ENCODE peak calls at places on chromosomes 2 and 18, in four cellular contexts. One of them, this sample, is unnamed.
A peak's percentile ranks its signal among the peaks of the same experiment; 100 is the strongest.

GRCh38 chr2:188773075-188773474 is 201.1 kb upstream of the COL3A1 start:
- DNase-seq in K562: no peak
- DNase-seq in HEK293T: no peak
- DNase-seq in GM12878: no peak
- DNase-seq in this sample: no peak

GRCh38 chr2:655626-656025 is 21.6 kb downstream of the TMEM18 start:
- DNase-seq in GM12878: no peak
- DNase-seq in HEK293T: no peak
- DNase-seq in K562: no peak
- DNase-seq in this sample: no peak

GRCh38 chr2:204024503-204024902 is 87.9 kb downstream of the ICOS start:
- DNase-seq in HEK293T: peak; percentile 50
- DNase-seq in K562: peak; percentile 11
- DNase-seq in GM12878: no peak
- DNase-seq in this sample: peak; percentile 33

GRCh38 chr2:156340818-156341481 is 8.4 kb upstream of the NR4A2 start:
- DNase-seq in K562: peak; percentile 80
- DNase-seq in GM12878: no peak
- DNase-seq in HEK293T: no peak
- DNase-seq in this sample: no peak

GRCh38 chr18:24274822-24275221 is 122.8 kb downstream of the OSBPL1A start:
- DNase-seq in K562: no peak
- DNase-seq in HEK293T: no peak
- DNase-seq in GM12878: no peak
- DNase-seq in this sample: no peak

GRCh38 chr2:121626777-121627524 is 22.3 kb downstream of the CLASP1 start:
- DNase-seq in GM12878: no peak
- DNase-seq in HEK293T: no peak
- DNase-seq in K562: no peak
- DNase-seq in this sample: no peak

GRCh38 chr18:66495844-66496243 is 108.0 kb downstream of the CDH19 start:
- DNase-seq in GM12878: no peak
- DNase-seq in K562: peak; percentile 8
- DNase-seq in HEK293T: peak; percentile 5
- DNase-seq in this sample: peak; percentile 62

GRCh38 chr18:47545613-47546012 is 294.2 kb upstream of the SKOR2 start:
- DNase-seq in K562: no peak
- DNase-seq in GM12878: no peak
- DNase-seq in HEK293T: no peak
- DNase-seq in this sample: peak; percentile 14

GRCh38 chr2:239930378-239930777 is 94.8 kb downstream of the NDUFA10 start:
- DNase-seq in K562: no peak
- DNase-seq in GM12878: no peak
- DNase-seq in HEK293T: no peak
- DNase-seq in this sample: no peak

GRCh38 chr2:159807183-159808037 is 9.4 kb upstream of the CD302 start:
- DNase-seq in GM12878: no peak
- DNase-seq in HEK293T: peak; percentile 63
- DNase-seq in K562: peak; percentile 75
- DNase-seq in this sample: peak; percentile 76

GRCh38 chr2:222468338-222468737 is 44.0 kb downstream of the SGPP2 start:
- DNase-seq in GM12878: no peak
- DNase-seq in K562: no peak
- DNase-seq in HEK293T: no peak
- DNase-seq in this sample: peak; percentile 27

GRCh38 chr2:226190479-226191252 is 609.0 kb downstream of the IRS1 start:
- DNase-seq in K562: no peak
- DNase-seq in GM12878: no peak
- DNase-seq in HEK293T: no peak
- DNase-seq in this sample: peak; percentile 47

GRCh38 chr18:51053822-51054221 is 23.8 kb downstream of the SMAD4 start:
- DNase-seq in HEK293T: no peak
- DNase-seq in K562: no peak
- DNase-seq in GM12878: no peak
- DNase-seq in this sample: no peak

GRCh38 chr18:35371412-35372195 is 5.5 kb downstream of the ZNF396 start:
- DNase-seq in GM12878: no peak
- DNase-seq in K562: no peak
- DNase-seq in HEK293T: no peak
- DNase-seq in this sample: no peak

DNA sequence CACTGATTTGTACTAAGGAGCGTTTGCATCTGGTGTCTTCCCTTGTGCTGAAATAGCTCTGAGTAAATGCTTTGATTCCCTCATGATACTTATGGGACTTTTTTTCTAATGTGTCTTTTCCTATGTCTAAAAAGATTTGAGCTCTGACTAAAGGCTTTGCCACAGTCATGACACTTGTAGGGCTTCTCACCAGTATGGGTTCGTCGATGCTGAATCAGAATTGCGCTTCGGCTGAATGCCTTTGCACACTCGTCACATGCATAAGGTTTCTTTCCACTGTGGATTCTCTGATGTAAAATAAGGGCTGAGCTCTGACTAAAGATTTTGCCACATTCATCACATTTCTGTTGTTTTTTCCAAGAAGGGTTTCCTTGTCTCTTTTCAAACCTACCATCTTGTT is 8.0 kb downstream of the ZNF396 start:
- DNase-seq in GM12878: no peak
- DNase-seq in HEK293T: no peak
- DNase-seq in K562: no peak
- DNase-seq in this sample: no peak
- TF ChIP-seq TARDBP in GM12878: no peak
- TF ChIP-seq TARDBP in HEK293T: no peak
- TF ChIP-seq TARDBP in K562: no peak
- TF ChIP-seq TARDBP in this sample: no peak

DNA sequence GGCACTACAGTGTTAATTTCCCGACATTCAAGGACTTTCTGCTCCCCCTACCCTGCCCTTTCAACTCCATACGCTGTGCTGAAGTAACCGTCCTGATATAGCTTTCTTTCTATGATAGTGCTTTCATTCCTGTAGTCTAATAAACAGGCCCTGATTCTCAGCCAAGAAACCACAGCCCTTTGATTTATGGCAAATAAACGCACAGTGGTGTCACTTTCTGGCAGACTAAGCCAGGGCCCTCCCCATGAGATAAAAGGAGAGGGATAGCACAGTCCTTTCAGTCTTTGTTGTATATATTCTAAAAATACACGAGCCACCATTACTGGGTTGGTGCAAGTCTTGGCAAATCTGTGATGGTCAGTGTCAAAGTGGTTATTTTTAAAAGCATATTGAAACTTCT is 291.2 kb downstream of the ALPK2 start:
- DNase-seq in GM12878: no peak
- DNase-seq in K562: no peak
- DNase-seq in HEK293T: no peak
- DNase-seq in this sample: no peak
- TF ChIP-seq TARDBP in GM12878: no peak
- TF ChIP-seq TARDBP in K562: no peak
- TF ChIP-seq TARDBP in HEK293T: no peak
- TF ChIP-seq TARDBP in this sample: no peak

DNA sequence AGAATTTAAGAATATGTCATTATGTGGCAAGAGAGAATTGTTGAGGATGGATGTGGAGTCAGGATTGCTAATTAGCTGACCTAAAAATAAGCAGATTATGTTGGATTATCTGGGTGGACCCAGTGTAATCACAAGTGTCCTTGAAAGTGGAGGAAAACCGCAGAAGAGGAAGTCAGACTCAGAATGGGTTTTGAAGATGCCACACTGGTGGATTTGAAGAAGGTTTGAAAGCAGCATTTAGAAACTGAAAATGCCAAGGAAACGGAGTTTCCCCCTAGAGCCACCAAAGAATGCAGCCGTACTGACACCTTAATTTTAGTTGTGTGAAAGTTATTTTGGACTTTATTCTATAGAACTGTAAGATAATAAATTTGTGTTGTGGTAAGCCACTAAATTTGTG is 41.6 kb upstream of the DPP10 start:
- DNase-seq in K562: no peak
- DNase-seq in HEK293T: no peak
- DNase-seq in GM12878: no peak
- DNase-seq in this sample: no peak
- TF ChIP-seq TARDBP in K562: no peak
- TF ChIP-seq TARDBP in HEK293T: no peak
- TF ChIP-seq TARDBP in GM12878: no peak
- TF ChIP-seq TARDBP in this sample: no peak

GRCh38 chr2:207786956-207787516 is 17.3 kb upstream of the FZD5 start:
- DNase-seq in HEK293T: no peak
- DNase-seq in GM12878: no peak
- DNase-seq in K562: no peak
- DNase-seq in this sample: no peak
- TF ChIP-seq TARDBP in HEK293T: no peak
- TF ChIP-seq TARDBP in GM12878: no peak
- TF ChIP-seq TARDBP in K562: no peak
- TF ChIP-seq TARDBP in this sample: no peak

GRCh38 chr2:83251473-83251872 is 1207.6 kb downstream of the SUCLG1 start:
- DNase-seq in HEK293T: no peak
- DNase-seq in K562: no peak
- DNase-seq in GM12878: no peak
- DNase-seq in this sample: no peak
- TF ChIP-seq TARDBP in HEK293T: no peak
- TF ChIP-seq TARDBP in K562: no peak
- TF ChIP-seq TARDBP in GM12878: no peak
- TF ChIP-seq TARDBP in this sample: no peak